ENCODE peak calls at places on chromosomes 13 and 19, in seven cellular contexts. One of them, this sample, is unnamed.

GRCh38 chr13:66805657-66806056 is 424.5 kb downstream of the PCDH9 start:
- DNase-seq in left lung: no peak
- DNase-seq in Peyer's patch: no peak
- DNase-seq in fibroblast of pulmonary artery: peak
- DNase-seq in CD8-positive, alpha-beta T cell: no peak
- DNase-seq in WERI-Rb-1: no peak
- DNase-seq in AG10803: no peak
- DNase-seq in this sample: peak

GRCh38 chr13:32731576-32731975 is 145.3 kb downstream of the PDS5B start:
- DNase-seq in fibroblast of pulmonary artery: no peak
- DNase-seq in AG10803: peak
- DNase-seq in WERI-Rb-1: no peak
- DNase-seq in CD8-positive, alpha-beta T cell: no peak
- DNase-seq in left lung: no peak
- DNase-seq in Peyer's patch: no peak
- DNase-seq in this sample: peak

GRCh38 chr19:3250675-3251074 is 26.2 kb downstream of the CELF5 start:
- DNase-seq in fibroblast of pulmonary artery: peak
- DNase-seq in left lung: no peak
- DNase-seq in CD8-positive, alpha-beta T cell: peak
- DNase-seq in AG10803: no peak
- DNase-seq in Peyer's patch: no peak
- DNase-seq in WERI-Rb-1: peak
- DNase-seq in this sample: no peak

GRCh38 chr19:1856698-1857603 is 6.4 kb downstream of the KLF16 start:
- DNase-seq in WERI-Rb-1: peak
- DNase-seq in fibroblast of pulmonary artery: peak
- DNase-seq in AG10803: peak
- DNase-seq in CD8-positive, alpha-beta T cell: peak
- DNase-seq in Peyer's patch: peak
- DNase-seq in left lung: peak
- DNase-seq in this sample: peak

GRCh38 chr19:49469828-49470614 is 4.0 kb upstream of the FLT3LG start:
- DNase-seq in fibroblast of pulmonary artery: no peak
- DNase-seq in Peyer's patch: no peak
- DNase-seq in WERI-Rb-1: no peak
- DNase-seq in AG10803: no peak
- DNase-seq in CD8-positive, alpha-beta T cell: peak
- DNase-seq in left lung: no peak
- DNase-seq in this sample: no peak

GRCh38 chr13:58583961-58584360 is 952.4 kb downstream of the PCDH17 start:
- DNase-seq in AG10803: no peak
- DNase-seq in Peyer's patch: no peak
- DNase-seq in WERI-Rb-1: no peak
- DNase-seq in left lung: no peak
- DNase-seq in CD8-positive, alpha-beta T cell: no peak
- DNase-seq in fibroblast of pulmonary artery: peak
- DNase-seq in this sample: peak

GRCh38 chr13:41267106-41267505 is 3.7 kb upstream of the MTRF1 start:
- DNase-seq in fibroblast of pulmonary artery: peak
- DNase-seq in AG10803: peak
- DNase-seq in WERI-Rb-1: no peak
- DNase-seq in Peyer's patch: no peak
- DNase-seq in CD8-positive, alpha-beta T cell: no peak
- DNase-seq in left lung: no peak
- DNase-seq in this sample: peak

GRCh38 chr19:46958542-46958941 is 61.1 kb upstream of the NPAS1 start:
- DNase-seq in fibroblast of pulmonary artery: peak
- DNase-seq in AG10803: peak
- DNase-seq in left lung: no peak
- DNase-seq in Peyer's patch: no peak
- DNase-seq in WERI-Rb-1: no peak
- DNase-seq in CD8-positive, alpha-beta T cell: no peak
- DNase-seq in this sample: no peak

GRCh38 chr19:49473868-49474544 is at the start of gene FLT3LG:
- DNase-seq in left lung: peak
- DNase-seq in WERI-Rb-1: peak
- DNase-seq in CD8-positive, alpha-beta T cell: peak
- DNase-seq in Peyer's patch: peak
- DNase-seq in AG10803: peak
- DNase-seq in fibroblast of pulmonary artery: peak
- DNase-seq in this sample: peak

GRCh38 chr19:9941236-9941635 is 4.9 kb upstream of the OLFM2 start:
- DNase-seq in CD8-positive, alpha-beta T cell: no peak
- DNase-seq in WERI-Rb-1: no peak
- DNase-seq in Peyer's patch: no peak
- DNase-seq in left lung: no peak
- DNase-seq in fibroblast of pulmonary artery: no peak
- DNase-seq in AG10803: peak
- DNase-seq in this sample: no peak

GRCh38 chr13:27341616-27342015 is 71.0 kb downstream of the RASL11A start:
- DNase-seq in Peyer's patch: no peak
- DNase-seq in fibroblast of pulmonary artery: peak
- DNase-seq in left lung: no peak
- DNase-seq in CD8-positive, alpha-beta T cell: no peak
- DNase-seq in AG10803: no peak
- DNase-seq in WERI-Rb-1: no peak
- DNase-seq in this sample: no peak

GRCh38 chr13:99995503-99996176 is 14.1 kb downstream of the ZIC2 start:
- DNase-seq in AG10803: no peak
- DNase-seq in Peyer's patch: no peak
- DNase-seq in fibroblast of pulmonary artery: peak
- DNase-seq in WERI-Rb-1: no peak
- DNase-seq in CD8-positive, alpha-beta T cell: no peak
- DNase-seq in left lung: no peak
- DNase-seq in this sample: peak

GRCh38 chr19:45492627-45493470 is 4.0 kb downstream of the RTN2 start:
- DNase-seq in left lung: peak
- DNase-seq in CD8-positive, alpha-beta T cell: no peak
- DNase-seq in fibroblast of pulmonary artery: peak
- DNase-seq in Peyer's patch: no peak
- DNase-seq in WERI-Rb-1: peak
- DNase-seq in AG10803: peak
- DNase-seq in this sample: peak

GRCh38 chr13:24222756-24223155 is 62.2 kb downstream of the SPATA13 start:
- DNase-seq in Peyer's patch: no peak
- DNase-seq in CD8-positive, alpha-beta T cell: no peak
- DNase-seq in AG10803: no peak
- DNase-seq in fibroblast of pulmonary artery: no peak
- DNase-seq in left lung: no peak
- DNase-seq in WERI-Rb-1: no peak
- DNase-seq in this sample: no peak

GRCh38 chr13:27712421-27712820 is 79.9 kb upstream of the GSX1 start:
- DNase-seq in WERI-Rb-1: peak
- DNase-seq in fibroblast of pulmonary artery: peak
- DNase-seq in left lung: no peak
- DNase-seq in CD8-positive, alpha-beta T cell: peak
- DNase-seq in AG10803: peak
- DNase-seq in Peyer's patch: no peak
- DNase-seq in this sample: no peak

GRCh38 chr19:3519126-3519525 is 13.0 kb downstream of the FZR1 start:
- DNase-seq in CD8-positive, alpha-beta T cell: no peak
- DNase-seq in left lung: no peak
- DNase-seq in fibroblast of pulmonary artery: no peak
- DNase-seq in AG10803: no peak
- DNase-seq in WERI-Rb-1: no peak
- DNase-seq in Peyer's patch: no peak
- DNase-seq in this sample: no peak

GRCh38 chr13:59734393-59734792 is 429.3 kb downstream of the DIAPH3 start:
- DNase-seq in CD8-positive, alpha-beta T cell: no peak
- DNase-seq in AG10803: no peak
- DNase-seq in WERI-Rb-1: peak
- DNase-seq in Peyer's patch: no peak
- DNase-seq in left lung: no peak
- DNase-seq in fibroblast of pulmonary artery: no peak
- DNase-seq in this sample: no peak

GRCh38 chr13:57408312-57408711 is 223.2 kb upstream of the PCDH17 start:
- DNase-seq in WERI-Rb-1: peak
- DNase-seq in fibroblast of pulmonary artery: no peak
- DNase-seq in CD8-positive, alpha-beta T cell: no peak
- DNase-seq in AG10803: no peak
- DNase-seq in Peyer's patch: no peak
- DNase-seq in left lung: no peak
- DNase-seq in this sample: no peak

GRCh38 chr13:113232208-113233003 is 23.0 kb downstream of the CUL4A start:
- DNase-seq in CD8-positive, alpha-beta T cell: no peak
- DNase-seq in left lung: no peak
- DNase-seq in WERI-Rb-1: no peak
- DNase-seq in AG10803: no peak
- DNase-seq in Peyer's patch: no peak
- DNase-seq in fibroblast of pulmonary artery: no peak
- DNase-seq in this sample: no peak

GRCh38 chr13:49821216-49821820 is 28.8 kb upstream of the KPNA3 start:
- DNase-seq in AG10803: peak
- DNase-seq in WERI-Rb-1: no peak
- DNase-seq in left lung: no peak
- DNase-seq in Peyer's patch: no peak
- DNase-seq in fibroblast of pulmonary artery: peak
- DNase-seq in CD8-positive, alpha-beta T cell: no peak
- DNase-seq in this sample: no peak
- TF ChIP-seq CTCF in AG10803: peak
- TF ChIP-seq CTCF in WERI-Rb-1: peak
- TF ChIP-seq CTCF in left lung: no peak
- TF ChIP-seq CTCF in Peyer's patch: no peak
- TF ChIP-seq CTCF in fibroblast of pulmonary artery: no peak
- TF ChIP-seq CTCF in CD8-positive, alpha-beta T cell: no peak
- TF ChIP-seq CTCF in this sample: no peak

GRCh38 chr13:110391273-110391672 is 84.2 kb downstream of the COL4A2 start:
- DNase-seq in left lung: no peak
- DNase-seq in AG10803: no peak
- DNase-seq in Peyer's patch: no peak
- DNase-seq in fibroblast of pulmonary artery: peak
- DNase-seq in WERI-Rb-1: no peak
- DNase-seq in CD8-positive, alpha-beta T cell: no peak
- DNase-seq in this sample: peak

GRCh38 chr13:110382830-110383229 is 75.7 kb downstream of the COL4A2 start:
- DNase-seq in fibroblast of pulmonary artery: no peak
- DNase-seq in CD8-positive, alpha-beta T cell: no peak
- DNase-seq in left lung: no peak
- DNase-seq in WERI-Rb-1: no peak
- DNase-seq in Peyer's patch: no peak
- DNase-seq in AG10803: no peak
- DNase-seq in this sample: no peak

GRCh38 chr13:110388141-110388943 is 81.3 kb downstream of the COL4A2 start:
- DNase-seq in fibroblast of pulmonary artery: peak
- DNase-seq in left lung: no peak
- DNase-seq in Peyer's patch: no peak
- DNase-seq in WERI-Rb-1: no peak
- DNase-seq in AG10803: peak
- DNase-seq in CD8-positive, alpha-beta T cell: no peak
- DNase-seq in this sample: peak

GRCh38 chr13:110390572-110390971 is 83.5 kb downstream of the COL4A2 start:
- DNase-seq in fibroblast of pulmonary artery: peak
- DNase-seq in WERI-Rb-1: no peak
- DNase-seq in left lung: no peak
- DNase-seq in AG10803: peak
- DNase-seq in Peyer's patch: no peak
- DNase-seq in CD8-positive, alpha-beta T cell: no peak
- DNase-seq in this sample: peak

GRCh38 chr13:110387451-110388140 is 80.5 kb downstream of the COL4A2 start:
- DNase-seq in Peyer's patch: no peak
- DNase-seq in WERI-Rb-1: no peak
- DNase-seq in CD8-positive, alpha-beta T cell: no peak
- DNase-seq in left lung: no peak
- DNase-seq in AG10803: no peak
- DNase-seq in fibroblast of pulmonary artery: peak
- DNase-seq in this sample: peak
- H3K4me3 ChIP-seq in Peyer's patch: no peak
- H3K4me3 ChIP-seq in WERI-Rb-1: no peak
- H3K4me3 ChIP-seq in CD8-positive, alpha-beta T cell: no peak
- H3K4me3 ChIP-seq in left lung: no peak
- H3K4me3 ChIP-seq in AG10803: no peak
- H3K4me3 ChIP-seq in fibroblast of pulmonary artery: no peak
- H3K4me3 ChIP-seq in this sample: no peak

DNA sequence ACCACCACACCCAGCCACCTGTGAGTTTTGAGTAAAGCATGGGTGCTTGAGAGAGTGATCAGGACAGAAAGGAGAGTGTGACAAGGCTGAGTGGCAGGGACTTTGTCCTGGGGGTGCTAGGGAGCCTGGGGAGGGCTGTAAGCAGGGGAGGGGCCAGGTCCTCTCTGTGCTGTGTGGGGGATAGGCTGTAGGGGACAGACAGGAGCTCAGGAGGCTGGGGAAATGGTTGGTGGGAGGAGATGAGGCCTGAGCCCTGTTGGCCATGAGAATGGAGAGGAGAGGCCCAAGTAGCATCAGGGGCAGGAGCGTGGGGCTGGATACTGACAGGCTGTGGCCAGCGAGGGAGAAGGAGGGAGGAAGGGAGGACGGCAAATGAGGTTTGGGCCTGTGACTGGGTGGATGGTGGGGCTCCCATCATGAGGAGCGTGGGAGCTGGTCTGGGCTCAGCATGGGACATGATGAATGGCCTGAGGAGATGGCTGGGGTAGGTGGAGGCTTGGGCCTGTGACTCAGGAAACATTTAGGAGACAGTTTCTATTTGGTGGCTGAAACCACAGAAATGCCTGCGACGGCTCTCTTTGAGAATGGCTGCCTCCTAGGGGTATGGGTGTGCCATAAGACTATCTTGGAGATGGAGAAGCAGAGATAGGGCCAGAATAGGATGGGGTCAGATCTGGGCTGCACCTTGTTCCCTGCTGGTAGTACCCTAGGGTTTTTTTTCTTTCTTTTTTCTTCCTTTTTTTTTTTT is 25.0 kb downstream of the GRIN2D start:
- DNase-seq in Peyer's patch: no peak
- DNase-seq in AG10803: peak
- DNase-seq in left lung: no peak
- DNase-seq in WERI-Rb-1: no peak
- DNase-seq in CD8-positive, alpha-beta T cell: no peak
- DNase-seq in fibroblast of pulmonary artery: no peak
- DNase-seq in this sample: peak
- TF ChIP-seq CTCF in Peyer's patch: no peak
- TF ChIP-seq CTCF in AG10803: peak
- TF ChIP-seq CTCF in left lung: no peak
- TF ChIP-seq CTCF in WERI-Rb-1: no peak
- TF ChIP-seq CTCF in CD8-positive, alpha-beta T cell: no peak
- TF ChIP-seq CTCF in fibroblast of pulmonary artery: no peak
- TF ChIP-seq CTCF in this sample: peak

GRCh38 chr19:10976200-10976892 is 15.5 kb downstream of the SMARCA4 start:
- DNase-seq in WERI-Rb-1: no peak
- DNase-seq in Peyer's patch: peak
- DNase-seq in CD8-positive, alpha-beta T cell: no peak
- DNase-seq in left lung: no peak
- DNase-seq in AG10803: no peak
- DNase-seq in fibroblast of pulmonary artery: no peak
- DNase-seq in this sample: no peak
- H3K4me3 ChIP-seq in WERI-Rb-1: no peak
- H3K4me3 ChIP-seq in Peyer's patch: no peak
- H3K4me3 ChIP-seq in CD8-positive, alpha-beta T cell: no peak
- H3K4me3 ChIP-seq in left lung: no peak
- H3K4me3 ChIP-seq in AG10803: no peak
- H3K4me3 ChIP-seq in fibroblast of pulmonary artery: no peak
- H3K4me3 ChIP-seq in this sample: no peak

GRCh38 chr13:73275163-73275562 is 216.4 kb downstream of the KLF5 start:
- DNase-seq in CD8-positive, alpha-beta T cell: no peak
- DNase-seq in left lung: no peak
- DNase-seq in Peyer's patch: no peak
- DNase-seq in AG10803: no peak
- DNase-seq in WERI-Rb-1: no peak
- DNase-seq in fibroblast of pulmonary artery: no peak
- DNase-seq in this sample: no peak
- TF ChIP-seq CTCF in CD8-positive, alpha-beta T cell: no peak
- TF ChIP-seq CTCF in left lung: no peak
- TF ChIP-seq CTCF in Peyer's patch: no peak
- TF ChIP-seq CTCF in AG10803: no peak
- TF ChIP-seq CTCF in WERI-Rb-1: no peak
- TF ChIP-seq CTCF in fibroblast of pulmonary artery: no peak
- TF ChIP-seq CTCF in this sample: no peak